ENCODE peak calls at places on chromosomes 12 and 14, in seven cellular contexts. S, K, F, L, Z, Y and G are unnamed samples.

GRCh38 chr12:123937707-123938600 is 34.7 kb downstream of the CCDC92 start:
- DNase-seq in Z (no peak), F (no peak), S (no peak), L (no peak), K (no peak), Y (no peak), G (no peak)

GRCh38 chr12:78275886-78276285 is 445.2 kb downstream of the NAV3 start:
- DNase-seq in Y (no peak), S (no peak), F (no peak), Z (no peak), L (no peak), K (no peak), G (no peak)

GRCh38 chr12:56029666-56030293 is 8.9 kb downstream of the IKZF4 start:
- DNase-seq in S (peak), K (peak), L (peak), Y (peak), Z (peak), F (no peak), G (peak)

GRCh38 chr12:65510584-65511050 is 232.1 kb downstream of the MSRB3 start:
- DNase-seq in S (peak), K (no peak), F (no peak), Z (peak), L (peak), Y (no peak), G (peak)

GRCh38 chr12:4116251-4117111 is 157.1 kb upstream of the CCND2 start:
- DNase-seq in Y (no peak), L (no peak), Z (no peak), S (peak), K (peak), F (no peak), G (peak)

GRCh38 chr12:83664650-83665049 is 977.9 kb downstream of the TMTC2 start:
- DNase-seq in Z (no peak), K (no peak), S (no peak), F (no peak), L (no peak), Y (peak), G (no peak)

GRCh38 chr12:54125950-54126695 is 62.7 kb downstream of the SMUG1 start:
- DNase-seq in K (no peak), Y (no peak), L (peak), Z (peak), F (peak), S (peak), G (no peak)

GRCh38 chr12:57896139-57896436 is 45.3 kb upstream of the ATP23 start:
- DNase-seq in L (no peak), Y (no peak), S (no peak), Z (no peak), K (peak), F (no peak), G (peak)

GRCh38 chr14:105926415-105927093 is 400.2 kb downstream of the TMEM121 start:
- DNase-seq in Z (no peak), K (no peak), S (no peak), Y (no peak), F (no peak), L (no peak), G (no peak)

GRCh38 chr14:67926821-67927220 is 107.2 kb downstream of the RAD51B start:
- DNase-seq in K (no peak), S (no peak), L (no peak), Z (no peak), F (no peak), Y (no peak), G (no peak)

GRCh38 chr14:77674931-77675330 is 32.9 kb downstream of the ALKBH1 start:
- DNase-seq in Y (no peak), K (no peak), S (no peak), L (no peak), Z (no peak), F (no peak), G (no peak)

GRCh38 chr12:132188451-132189298 is 44.4 kb downstream of the NOC4L start:
- DNase-seq in S (no peak), Y (no peak), L (no peak), F (no peak), K (no peak), Z (no peak), G (no peak)